ENCODE peak calls at places on chromosomes 2 and 18, in five cellular contexts. V is GM12878, G is GM12892, H is prostate gland, K is K562. Y is an unnamed sample.

GRCh38 chr2:227214622-227215041 is 50.2 kb downstream of the COL4A3 start:
- DNase-seq in V (no peak), G (no peak), H (no peak), K (no peak), Y (no peak)

GRCh38 chr18:2087877-2088673 is 483.2 kb downstream of the METTL4 start:
- DNase-seq in V (no peak), G (no peak), H (no peak), K (no peak), Y (no peak)

GRCh38 chr2:74499269-74499939 is at the start of gene LBX2:
- DNase-seq in V (no peak), G (no peak), H (no peak), K (no peak), Y (no peak)

GRCh38 chr2:128486640-128487375 is 168.1 kb upstream of the HS6ST1 start:
- DNase-seq in V (no peak), G (no peak), H (no peak), K (peak; percentile 49), Y (no peak)

GRCh38 chr2:180314086-180314485 is 307.0 kb upstream of the CWC22 start:
- DNase-seq in V (no peak), G (no peak), H (no peak), K (no peak), Y (no peak)

GRCh38 chr2:97849881-97850540 is 136.6 kb downstream of the ZAP70 start:
- DNase-seq in V (peak; percentile 21), G (no peak), H (no peak), K (no peak), Y (no peak)

GRCh38 chr18:12254137-12254819 is at the start of gene CIDEA:
- DNase-seq in V (no peak), G (no peak), H (no peak), K (peak; percentile 31), Y (no peak)

GRCh38 chr2:71458413-71459083 is 5.2 kb downstream of the DYSF start:
- DNase-seq in V (no peak), G (no peak), H (no peak), K (no peak), Y (no peak)

GRCh38 chr18:7872569-7872968 is 305.5 kb downstream of the PTPRM start:
- DNase-seq in V (no peak), G (no peak), H (no peak), K (no peak), Y (no peak)

GRCh38 chr2:18625563-18625962 is 36.2 kb upstream of the NT5C1B start:
- DNase-seq in V (no peak), G (no peak), H (no peak), K (no peak), Y (no peak)

GRCh38 chr18:69161383-69162028 is 239.2 kb upstream of the DOK6 start:
- DNase-seq in V (no peak), G (no peak), H (no peak), K (no peak), Y (no peak)

GRCh38 chr2:44429034-44429433 is 67.3 kb downstream of the CAMKMT start:
- DNase-seq in V (no peak), G (no peak), H (no peak), K (no peak), Y (no peak)

GRCh38 chr2:64537991-64538390 is 13.9 kb downstream of the AFTPH start:
- DNase-seq in V (no peak), G (no peak), H (no peak), K (no peak), Y (no peak)

GRCh38 chr2:225282858-225283693 is 116.4 kb upstream of the NYAP2 start:
- DNase-seq in V (no peak), G (peak; percentile 1), H (no peak), K (peak; percentile 8), Y (peak; percentile 6)

GRCh38 chr2:180520206-180520605 is 460.2 kb upstream of the UBE2E3 start:
- DNase-seq in V (no peak), G (no peak), H (no peak), K (no peak), Y (no peak)

GRCh38 chr2:74037379-74037860 is 52.7 kb downstream of the TET3 start:
- DNase-seq in V (peak; percentile 54), G (no peak), H (no peak), K (peak; percentile 74), Y (no peak)

GRCh38 chr2:102735431-102736130 is 26.2 kb upstream of the TMEM182 start:
- DNase-seq in V (no peak), G (no peak), H (no peak), K (no peak), Y (no peak)

GRCh38 chr2:200625958-200626363 is 40.1 kb downstream of the AOX1 start:
- DNase-seq in V (no peak), G (no peak), H (no peak), K (peak; percentile 27), Y (no peak)

GRCh38 chr18:74506405-74507119 is 10.4 kb downstream of the CNDP2 start:
- DNase-seq in V (no peak), G (no peak), H (no peak), K (no peak), Y (no peak)

GRCh38 chr2:46394649-46395510 is 84.5 kb upstream of the TMEM247 start:
- DNase-seq in V (peak; percentile 4), G (no peak), H (no peak), K (no peak), Y (no peak)

GRCh38 chr2:96157649-96158553 is 12.7 kb upstream of the DUSP2 start:
- DNase-seq in V (peak; percentile 76), G (peak; percentile 85), H (no peak), K (peak; percentile 92), Y (peak; percentile 78)

GRCh38 chr18:55376387-55376786 is 211.6 kb downstream of the TCF4 start:
- DNase-seq in V (peak; percentile 68), G (no peak), H (no peak), K (no peak), Y (peak; percentile 16)

GRCh38 chr2:13003500-13003899 is 286.8 kb downstream of the TRIB2 start:
- DNase-seq in V (no peak), G (no peak), H (no peak), K (no peak), Y (no peak)

GRCh38 chr2:46351388-46352141 is 54.4 kb downstream of the EPAS1 start:
- DNase-seq in V (no peak), G (no peak), H (no peak), K (no peak), Y (no peak)

GRCh38 chr2:215917953-215918620 is 95.3 kb downstream of the MREG start:
- DNase-seq in V (peak; percentile 83), G (peak; percentile 26), H (no peak), K (no peak), Y (peak; percentile 28)

GRCh38 chr2:75541430-75541829 is 19.3 kb downstream of the EVA1A start:
- DNase-seq in V (no peak), G (no peak), H (no peak), K (no peak), Y (no peak)

GRCh38 chr2:10971855-10972348 is 60.2 kb downstream of the KCNF1 start:
- DNase-seq in V (no peak), G (no peak), H (no peak), K (no peak), Y (no peak)

GRCh38 chr18:78782951-78783563 is 196.6 kb upstream of the SALL3 start:
- DNase-seq in V (no peak), G (no peak), H (no peak), K (no peak), Y (no peak)

GRCh38 chr2:240567872-240568677 is at the start of gene RNPEPL1:
- DNase-seq in V (no peak), G (no peak), H (no peak), K (peak; percentile 56), Y (peak; percentile 70)

GRCh38 chr2:46435796-46436360 is 43.5 kb upstream of the TMEM247 start:
- DNase-seq in V (no peak), G (no peak), H (no peak), K (no peak), Y (no peak)

GRCh38 chr18:25764777-25765176 is 325.6 kb downstream of the SS18 start:
- DNase-seq in V (no peak), G (no peak), H (no peak), K (no peak), Y (no peak)

GRCh38 chr2:230614913-230615332 is 97.7 kb upstream of the CAB39 start:
- DNase-seq in V (peak; percentile 85), G (peak; percentile 54), H (no peak), K (no peak), Y (peak; percentile 42)

GRCh38 chr2:19292007-19292406 is 66.4 kb downstream of the OSR1 start:
- DNase-seq in V (no peak), G (no peak), H (no peak), K (no peak), Y (no peak)

GRCh38 chr2:54503192-54503591 is 47.1 kb downstream of the SPTBN1 start:
- DNase-seq in V (no peak), G (no peak), H (peak; percentile 17), K (peak; percentile 40), Y (peak; percentile 30)

GRCh38 chr2:83997889-83998288 is 461.2 kb downstream of the SUCLG1 start:
- DNase-seq in V (no peak), G (no peak), H (no peak), K (no peak), Y (no peak)

GRCh38 chr2:3780477-3781402 is 77.4 kb downstream of the DCDC2C start:
- DNase-seq in V (peak; percentile 28), G (peak; percentile 52), H (peak; percentile 57), K (peak; percentile 40), Y (peak; percentile 76)

GRCh38 chr2:184190725-184191124 is 407.6 kb upstream of the ZNF804A start:
- DNase-seq in V (no peak), G (no peak), H (no peak), K (no peak), Y (no peak)

GRCh38 chr2:78907089-78907488 is 118.4 kb upstream of the REG3G start:
- DNase-seq in V (no peak), G (no peak), H (no peak), K (no peak), Y (no peak)

GRCh38 chr2:224417947-224418346 is 16.0 kb upstream of the FAM124B start:
- DNase-seq in V (no peak), G (no peak), H (no peak), K (no peak), Y (no peak)

GRCh38 chr2:177622516-177622915 is 229.9 kb downstream of the AGPS start:
- DNase-seq in V (no peak), G (no peak), H (no peak), K (no peak), Y (no peak)
- TF ChIP-seq POLR2AphosphoS5 in V (no peak), G (no peak), H (no peak), K (no peak), Y (no peak)

GRCh38 chr18:59900222-59901128 is 679 bp downstream of the PMAIP1 start:
- DNase-seq in V (no peak), G (no peak), H (peak; percentile 33), K (peak; percentile 23), Y (peak; percentile 42)
- TF ChIP-seq POLR2AphosphoS5 in V (peak; percentile 93), G (peak; percentile 82), H (no peak), K (no peak), Y (peak; percentile 84)

GRCh38 chr18:48951448-48952286 is 902 bp upstream of the SMAD7 start:
- DNase-seq in V (no peak), G (peak; percentile 68), H (peak; percentile 85), K (peak; percentile 79), Y (peak; percentile 79)
- TF ChIP-seq POLR2AphosphoS5 in V (peak; percentile 59), G (no peak), H (no peak), K (no peak), Y (no peak)

DNA sequence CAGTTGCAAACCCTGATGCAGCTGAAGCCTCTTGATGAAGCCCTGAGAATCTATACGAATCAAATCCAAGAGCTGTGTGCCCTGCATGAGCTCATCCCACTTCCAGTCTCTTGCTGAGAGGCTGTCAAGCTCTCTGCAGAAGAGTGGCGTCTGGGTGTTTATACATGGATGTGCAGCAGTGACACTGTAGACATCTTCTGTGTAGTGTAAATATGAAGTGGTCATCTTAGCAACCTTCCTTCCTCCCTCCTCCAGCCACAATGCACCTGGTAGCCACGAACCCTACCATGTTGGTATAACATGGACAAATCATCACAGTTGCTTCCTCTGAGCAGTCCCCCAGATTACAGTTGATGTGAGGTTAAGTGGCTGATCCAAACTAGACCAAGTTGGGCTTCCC is 18.3 kb upstream of the KIAA2012 start:
- DNase-seq in V (no peak), G (no peak), H (no peak), K (no peak), Y (no peak)
- TF ChIP-seq POLR2AphosphoS5 in V (no peak), G (no peak), H (no peak), K (no peak), Y (no peak)